ENCODE peak calls at places on chromosome 22, in eight cellular contexts. P, V, Z, C, R, O, W and N are unnamed samples.
A peak's percentile ranks its signal among the peaks of the same experiment; 100 is the strongest.

GRCh38 chr22:28560005-28560742 is 119.5 kb downstream of the TTC28 start:
- DNase-seq in C (no peak), P (no peak), W (no peak), V (no peak), Z (no peak), R (no peak), O (no peak), N (no peak)

GRCh38 chr22:26610072-26610958 is 7.5 kb downstream of the CRYBB1 start:
- DNase-seq in Z (no peak), R (no peak), C (peak; percentile 77), O (peak; percentile 34), P (peak; percentile 45), V (peak; percentile 49), W (no peak), N (no peak)

GRCh38 chr22:47356433-47357011 is 594.1 kb downstream of the TBC1D22A start:
- DNase-seq in W (no peak), C (no peak), Z (no peak), V (no peak), R (no peak), P (no peak), O (no peak), N (no peak)

GRCh38 chr22:45608763-45609180 is 62.9 kb upstream of the ATXN10 start:
- DNase-seq in Z (no peak), R (no peak), C (peak; percentile 75), O (no peak), V (no peak), W (no peak), P (no peak), N (no peak)

GRCh38 chr22:29733362-29734322 is 13.8 kb downstream of the CABP7 start:
- DNase-seq in Z (peak; percentile 76), C (no peak), P (peak; percentile 77), V (no peak), R (no peak), O (peak; percentile 39), W (peak; percentile 94), N (no peak)

GRCh38 chr22:39997939-39998726 is 3.4 kb downstream of the FAM83F start:
- DNase-seq in W (peak; percentile 81), R (no peak), O (peak; percentile 88), C (peak; percentile 50), V (no peak), P (no peak), Z (peak; percentile 81), N (no peak)

GRCh38 chr22:42901790-42902508 is 44.9 kb upstream of the ARFGAP3 start:
- DNase-seq in P (peak; percentile 59), C (peak; percentile 37), R (no peak), Z (no peak), W (no peak), O (no peak), V (peak; percentile 72), N (no peak)

GRCh38 chr22:46754110-46754799 is 8.2 kb upstream of the TBC1D22A start:
- DNase-seq in Z (peak; percentile 97), V (peak; percentile 95), P (no peak), O (peak; percentile 94), C (peak; percentile 94), W (peak; percentile 76), R (no peak), N (peak; percentile 82)

GRCh38 chr22:24005201-24005600 is at the start of gene GSTT4:
- DNase-seq in Z (no peak), W (no peak), O (no peak), R (no peak), V (peak; percentile 72), C (no peak), P (peak; percentile 37), N (no peak)
- H3K4me1 ChIP-seq in Z (no peaks in the 10 kb centered on the region), W (no peaks in the 10 kb centered on the region), O (no peaks in the 10 kb centered on the region), R (no peaks in the 10 kb centered on the region), V (peaks cover 4% of the 10 kb centered on the region), C (no peaks in the 10 kb centered on the region), P (no peaks in the 10 kb centered on the region), N (no peaks in the 10 kb centered on the region)

DNA sequence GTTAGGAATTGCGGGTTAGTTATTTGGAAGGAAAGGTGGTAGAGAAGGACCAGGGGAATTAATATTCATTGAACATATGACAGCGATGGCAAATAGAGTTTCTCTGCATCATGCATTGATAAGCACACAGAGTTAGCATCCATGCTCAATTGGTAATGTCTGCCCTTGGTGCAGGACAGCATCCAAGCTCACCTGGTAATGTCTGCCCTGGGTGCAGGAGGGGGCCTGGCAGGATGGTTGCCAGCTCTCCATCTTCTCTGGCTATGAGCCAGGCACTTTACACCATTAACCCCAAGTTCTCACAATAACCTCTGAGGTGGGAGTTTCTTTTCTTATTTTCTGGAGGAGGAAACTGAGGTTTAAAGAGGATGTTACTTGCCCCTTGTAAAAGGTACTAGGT is 50.4 kb upstream of the RBFOX2 start:
- DNase-seq in R (no peak), O (no peak), V (no peak), Z (no peak), W (no peak), P (no peak), C (no peak), N (no peak)
- H3K4me1 ChIP-seq in R (no peaks in the 10 kb centered on the region), O (no peaks in the 10 kb centered on the region), V (no peaks in the 10 kb centered on the region), Z (no peaks in the 10 kb centered on the region), W (no peaks in the 10 kb centered on the region), P (no peaks in the 10 kb centered on the region), C (no peaks in the 10 kb centered on the region), N (peaks cover 13% of the 10 kb centered on the region)

GRCh38 chr22:33807465-33807864 is 112.8 kb downstream of the LARGE1 start:
- DNase-seq in R (no peak), P (no peak), V (no peak), Z (no peak), C (no peak), O (no peak), W (no peak), N (no peak)

GRCh38 chr22:33798401-33798800 is 121.9 kb downstream of the LARGE1 start:
- DNase-seq in Z (no peak), V (no peak), C (no peak), P (no peak), W (no peak), O (no peak), R (no peak), N (no peak)

GRCh38 chr22:33806191-33806590 is 114.1 kb downstream of the LARGE1 start:
- DNase-seq in V (no peak), R (no peak), Z (no peak), O (no peak), W (no peak), P (no peak), C (no peak), N (no peak)

GRCh38 chr22:33803883-33804282 is 116.4 kb downstream of the LARGE1 start:
- DNase-seq in O (no peak), R (no peak), Z (no peak), P (no peak), W (no peak), C (no peak), V (no peak), N (no peak)

DNA sequence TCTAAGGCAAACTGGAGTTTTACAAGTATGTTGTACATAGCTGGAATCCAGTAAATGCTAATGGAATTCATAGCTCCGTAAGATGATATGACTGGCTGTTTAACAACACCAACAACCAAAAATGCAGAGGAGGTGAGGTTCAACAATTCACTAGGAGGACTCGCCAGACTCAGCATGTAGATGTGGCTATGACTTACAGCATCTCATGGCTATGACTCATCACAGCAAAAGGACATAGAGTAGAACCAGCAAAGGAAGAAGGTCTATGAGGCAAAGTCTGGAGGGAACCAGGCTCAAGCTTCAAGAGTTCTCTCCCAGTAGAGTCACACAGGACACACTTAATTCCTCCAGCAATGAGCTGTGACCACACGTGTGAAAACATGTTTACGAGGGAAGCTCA is 116.9 kb downstream of the LARGE1 start:
- DNase-seq in P (no peak), R (no peak), W (no peak), V (no peak), O (no peak), C (no peak), Z (no peak), N (no peak)
- H3K4me1 ChIP-seq in P (no peaks in the 10 kb centered on the region), R (no peaks in the 10 kb centered on the region), W (no peaks in the 10 kb centered on the region), V (peaks cover 11% of the 10 kb centered on the region), O (no peaks in the 10 kb centered on the region), C (peaks cover 6% of the 10 kb centered on the region), Z (no peaks in the 10 kb centered on the region), N (no peaks in the 10 kb centered on the region)

GRCh38 chr22:41787331-41787730 is 13.1 kb upstream of the CCDC134 start:
- DNase-seq in C (no peak), W (no peak), P (no peak), R (no peak), O (no peak), Z (no peak), V (no peak), N (no peak)
- H3K4me1 ChIP-seq in C (no peaks in the 10 kb centered on the region), W (no peaks in the 10 kb centered on the region), P (no peaks in the 10 kb centered on the region), R (peaks cover 13% of the 10 kb centered on the region), O (no peaks in the 10 kb centered on the region), Z (no peaks in the 10 kb centered on the region), V (peaks cover 12% of the 10 kb centered on the region), N (no peaks in the 10 kb centered on the region)

DNA sequence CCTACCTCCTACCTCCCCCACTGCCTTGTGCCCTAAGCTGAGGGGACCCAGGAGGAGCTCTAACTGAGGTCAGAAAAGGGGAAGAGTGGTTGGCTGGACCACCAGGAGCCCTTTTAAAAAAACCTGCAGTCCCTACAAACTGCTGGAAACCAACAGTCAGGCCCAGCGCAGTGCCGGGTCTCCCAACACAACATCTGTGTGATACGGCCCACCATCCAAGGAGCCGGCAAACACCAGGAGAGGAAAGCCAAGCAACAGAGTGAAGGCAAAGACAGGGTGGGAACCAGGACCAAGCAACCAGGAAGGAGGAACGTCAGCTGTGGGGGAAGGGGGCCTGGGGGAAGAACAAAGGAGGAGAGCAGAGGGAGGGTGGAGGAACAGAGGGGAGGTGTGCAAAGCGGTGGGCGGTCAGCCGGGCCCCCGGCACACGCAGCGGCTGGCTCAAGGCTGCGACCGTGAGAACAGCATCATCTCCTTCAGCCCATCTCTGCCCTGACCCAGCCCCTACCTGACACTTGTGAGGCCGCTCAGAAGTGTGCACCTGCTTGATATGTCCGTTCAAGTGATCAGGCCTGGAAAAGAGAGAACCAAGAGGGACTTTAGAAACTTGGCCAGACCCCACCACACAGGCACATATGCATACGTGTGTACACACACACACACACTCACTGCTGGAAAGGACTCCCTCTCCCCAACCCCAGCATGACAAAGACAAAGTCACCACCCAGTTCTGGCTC is 3.6 kb downstream of the PATZ1 start:
- DNase-seq in C (no peak), P (no peak), Z (no peak), W (no peak), V (no peak), R (no peak), O (peak; percentile 25), N (no peak)
- H3K4me1 ChIP-seq in C (peaks cover 7% of the 10 kb centered on the region), P (peaks cover 45% of the 10 kb centered on the region), Z (peaks cover 44% of the 10 kb centered on the region), W (peaks cover 15% of the 10 kb centered on the region), V (peaks cover 48% of the 10 kb centered on the region), R (peaks cover 26% of the 10 kb centered on the region), O (peaks cover 27% of the 10 kb centered on the region), N (peaks cover 47% of the 10 kb centered on the region)